ENCODE peak calls at places on chromosomes 12 and 14, in four cellular contexts. W, J, U and Z are unnamed samples.

GRCh38 chr12:57152408-57153038 is 5.1 kb upstream of the LRP1-AS start:
- DNase-seq in W (no peak), J (no peak), U (no peak), Z (peak; percentile 50)

GRCh38 chr14:99734406-99735051 is 50.4 kb downstream of the CYP46A1 start:
- DNase-seq in W (no peak), J (no peak), U (no peak), Z (no peak)

GRCh38 chr12:86826051-86826450 is 569.9 kb upstream of the MGAT4C start:
- DNase-seq in W (no peak), J (no peak), U (no peak), Z (no peak)

GRCh38 chr12:7748774-7749296 is 1.7 kb upstream of the CLEC4C start:
- DNase-seq in W (peak; percentile 32), J (no peak), U (no peak), Z (no peak)

GRCh38 chr12:81274619-81275018 is 196.7 kb downstream of the ACSS3 start:
- DNase-seq in W (no peak), J (no peak), U (no peak), Z (no peak)

GRCh38 chr12:95857151-95857550 is 1.6 kb upstream of the SNRPF start:
- DNase-seq in W (no peak), J (no peak), U (no peak), Z (no peak)

GRCh38 chr14:100747021-100747586 is 20.4 kb downstream of the DLK1 start:
- DNase-seq in W (no peak), J (no peak), U (no peak), Z (peak; percentile 45)

GRCh38 chr14:77133718-77134338 is 7.8 kb downstream of the ZDHHC22 start:
- DNase-seq in W (peak; percentile 90), J (peak; percentile 42), U (no peak), Z (peak; percentile 80)

GRCh38 chr14:67446371-67447032 is 34.5 kb upstream of the PLEK2 start:
- DNase-seq in W (no peak), J (no peak), U (no peak), Z (no peak)

GRCh38 chr14:59215757-59216156 is 27.3 kb downstream of the DAAM1 start:
- DNase-seq in W (no peak), J (no peak), U (no peak), Z (no peak)

GRCh38 chr12:108564724-108565123 is 2.3 kb downstream of the ISCU start:
- DNase-seq in W (no peak), J (no peak), U (no peak), Z (no peak)

GRCh38 chr14:64828096-64828495 is 51.6 kb downstream of the SPTB start:
- DNase-seq in W (no peak), J (no peak), U (no peak), Z (no peak)

GRCh38 chr12:95590775-95591174 is 39.5 kb upstream of the USP44 start:
- DNase-seq in W (no peak), J (no peak), U (no peak), Z (no peak)

GRCh38 chr14:98984719-98985041 is 287.3 kb downstream of the BCL11B start:
- DNase-seq in W (no peak), J (peak; percentile 44), U (no peak), Z (no peak)

GRCh38 chr12:80708535-80709328 is 1.3 kb downstream of the MYF6 start:
- DNase-seq in W (peak; percentile 34), J (no peak), U (no peak), Z (no peak)

GRCh38 chr14:102776761-102777710 is at the start of gene TRAF3:
- DNase-seq in W (peak; percentile 76), J (peak; percentile 86), U (no peak), Z (peak; percentile 92)

GRCh38 chr12:5437122-5437521 is 5.2 kb downstream of the NTF3 start:
- DNase-seq in W (no peak), J (no peak), U (no peak), Z (no peak)

GRCh38 chr12:24709201-24709600 is 239.7 kb downstream of the BCAT1 start:
- DNase-seq in W (no peak), J (no peak), U (no peak), Z (no peak)

GRCh38 chr12:110579239-110579888 is 3.8 kb downstream of the PPTC7 start:
- DNase-seq in W (no peak), J (no peak), U (no peak), Z (no peak)

GRCh38 chr14:59583755-59584154 is 7.1 kb upstream of the CCDC175 start:
- DNase-seq in W (peak; percentile 15), J (no peak), U (no peak), Z (peak; percentile 36)

GRCh38 chr12:120798696-120799095 is 73.1 kb downstream of the ACADS start:
- DNase-seq in W (no peak), J (no peak), U (no peak), Z (no peak)

GRCh38 chr14:97580923-97581495 is 783.8 kb downstream of the VRK1 start:
- DNase-seq in W (peak; percentile 77), J (no peak), U (no peak), Z (no peak)

GRCh38 chr12:101609198-101609597 is 14.4 kb downstream of the MYBPC1 start:
- DNase-seq in W (no peak), J (no peak), U (no peak), Z (no peak)